ENCODE peak calls at places on chromosomes 12 and 14, in four cellular contexts. A is HCT116, P is mucosa of descending colon, Z is prostate gland. J is an unnamed sample.

GRCh38 chr12:124686001-124686884 is 118.8 kb upstream of the NCOR2 start:
- DNase-seq in P (no peak), A (no peak), Z (no peak), J (peak; percentile 64)

GRCh38 chr12:54052745-54053624 is 650 bp upstream of the HOXC4 start:
- DNase-seq in P (no peak), Z (no peak), A (no peak), J (no peak)

GRCh38 chr12:109840349-109841073 is 7.3 kb upstream of the TRPV4 start:
- DNase-seq in A (peak; percentile 60), Z (no peak), P (no peak), J (no peak)

GRCh38 chr14:64220466-64220865 is 73.7 kb downstream of the ESR2 start:
- DNase-seq in P (no peak), Z (no peak), A (no peak), J (no peak)

GRCh38 chr12:115354007-115354452 is 670.1 kb upstream of the TBX3 start:
- DNase-seq in Z (peak; percentile 69), A (peak; percentile 36), P (no peak), J (peak; percentile 98)

GRCh38 chr14:47917344-47917954 is 242.0 kb upstream of the MDGA2 start:
- DNase-seq in Z (no peak), P (no peak), A (peak; percentile 28), J (peak; percentile 2)

GRCh38 chr14:100263141-100263540 is 24.2 kb downstream of the YY1 start:
- DNase-seq in A (no peak), Z (no peak), P (no peak), J (no peak)

GRCh38 chr12:44015333-44015941 is 179.6 kb downstream of the TMEM117 start:
- DNase-seq in A (peak; percentile 34), P (no peak), Z (no peak), J (peak; percentile 81)

GRCh38 chr12:55724226-55724939 is 4.2 kb downstream of the RDH5 start:
- DNase-seq in Z (peak; percentile 51), A (no peak), P (peak; percentile 78), J (peak; percentile 76)

GRCh38 chr12:102548543-102548942 is 68.2 kb upstream of the IGF1 start:
- DNase-seq in Z (no peak), A (no peak), P (no peak), J (no peak)

GRCh38 chr12:78290606-78291345 is 460.1 kb downstream of the NAV3 start:
- DNase-seq in A (no peak), P (no peak), Z (no peak), J (peak; percentile 88)

GRCh38 chr12:70774055-70774454 is 136.8 kb upstream of the PTPRB start:
- DNase-seq in A (no peak), P (no peak), Z (no peak), J (peak; percentile 46)

GRCh38 chr14:28635387-28635786 is 131.2 kb upstream of the FOXG1 start:
- DNase-seq in Z (no peak), A (peak; percentile 3), P (no peak), J (peak; percentile 71)

GRCh38 chr12:68094195-68094594 is 65.3 kb downstream of the IFNG start:
- DNase-seq in A (no peak), P (no peak), Z (no peak), J (no peak)

GRCh38 chr12:125773033-125773432 is 707.8 kb downstream of the AACS start:
- DNase-seq in P (no peak), Z (no peak), A (peak; percentile 6), J (no peak)

DNA sequence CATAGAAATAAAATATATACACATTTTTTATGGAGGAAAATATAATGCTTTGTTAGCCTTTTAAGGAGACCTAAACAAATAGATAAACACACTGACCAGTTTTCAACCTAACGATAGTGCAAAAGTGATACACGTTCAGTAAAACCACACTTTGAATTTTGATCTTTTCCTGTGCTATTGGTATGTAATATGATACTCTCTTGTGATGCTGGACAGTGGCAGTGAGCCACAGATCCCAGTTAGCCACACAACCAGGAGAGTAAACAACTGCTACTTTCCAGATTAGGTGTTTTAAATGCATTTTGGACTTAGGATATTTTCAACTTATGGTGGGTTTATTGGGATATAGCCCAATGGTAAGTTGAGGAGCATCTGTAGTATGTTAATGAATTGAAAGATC is 243.1 kb downstream of the ERC1 start:
- DNase-seq in Z (no peak), P (no peak), A (no peak), J (peak; percentile 23)
- TF ChIP-seq CTCF in Z (no peak), P (no peak), A (no peak), J (no peak)

GRCh38 chr14:103125098-103126070 is 2.1 kb downstream of the TNFAIP2 start:
- DNase-seq in A (no peak), Z (no peak), P (no peak), J (no peak)
- H3K4me3 ChIP-seq in A (no peak overlapping the region), Z (no peak overlapping the region), P (no peak overlapping the region), J (peak overlapping the region; percentile 68)

DNA sequence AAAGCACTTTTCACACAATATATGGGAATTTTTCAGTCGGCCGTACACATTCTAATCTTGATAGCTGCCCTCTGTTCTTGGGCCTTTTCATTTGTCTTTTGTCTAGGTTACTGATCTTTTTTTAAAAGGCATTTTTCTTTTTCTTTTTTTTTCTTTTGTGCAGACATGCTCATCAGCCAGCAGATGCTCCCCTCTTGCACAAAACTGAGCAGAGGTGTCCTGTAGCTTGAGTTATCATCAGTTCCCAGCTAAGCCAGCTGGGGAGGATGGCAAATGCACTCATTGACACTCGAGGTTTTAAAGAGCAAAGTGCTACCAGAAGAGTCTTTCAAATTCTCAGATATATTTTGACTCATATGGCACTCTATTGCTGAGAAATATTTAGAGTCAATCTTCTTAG is 913.9 kb upstream of the SEL1L start:
- DNase-seq in Z (no peak), P (no peak), A (no peak), J (no peak)
- TF ChIP-seq CTCF in Z (no peak), P (no peak), A (no peak), J (no peak)

GRCh38 chr14:22479132-22479531 is 109.9 kb downstream of the DAD1 start:
- DNase-seq in P (no peak), Z (no peak), A (no peak), J (no peak)

GRCh38 chr14:22481546-22481945 is 107.5 kb downstream of the DAD1 start:
- DNase-seq in Z (no peak), P (no peak), A (no peak), J (no peak)

GRCh38 chr14:22478247-22478646 is 110.8 kb downstream of the DAD1 start:
- DNase-seq in Z (no peak), A (no peak), P (no peak), J (no peak)

GRCh38 chr14:22478670-22479069 is 110.4 kb downstream of the DAD1 start:
- DNase-seq in P (no peak), Z (no peak), A (no peak), J (peak; percentile 46)

GRCh38 chr14:22479781-22480464 is 109.1 kb downstream of the DAD1 start:
- DNase-seq in A (no peak), Z (no peak), P (no peak), J (peak; percentile 14)
- H3K4me3 ChIP-seq in A (no peak overlapping the region), Z (no peak overlapping the region), P (no peak overlapping the region), J (no peak overlapping the region)

DNA sequence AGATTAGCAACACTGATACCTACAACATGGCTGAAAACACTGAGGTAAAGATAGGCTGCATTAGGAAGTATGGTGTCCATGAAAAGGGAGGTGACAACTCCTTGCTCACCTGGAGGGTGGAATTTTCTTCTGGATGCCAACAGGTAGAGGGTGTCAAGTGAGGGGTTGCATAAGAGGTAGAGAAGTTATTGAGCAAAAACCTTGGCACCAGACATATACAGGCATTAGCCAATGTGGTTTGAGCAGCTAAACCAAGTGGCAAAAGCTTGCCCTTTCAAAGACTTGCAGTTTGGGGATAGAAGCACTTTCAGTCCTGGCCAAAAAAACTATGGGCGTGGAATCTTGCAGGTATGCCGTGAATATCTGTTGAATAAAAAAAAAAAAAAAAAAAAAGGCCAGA is 3.8 kb downstream of the RITA1 start:
- DNase-seq in Z (no peak), P (no peak), A (no peak), J (no peak)
- TF ChIP-seq CTCF in Z (no peak), P (no peak), A (no peak), J (no peak)

GRCh38 chr14:95231966-95232365 is 74.6 kb upstream of the DICER1 start:
- DNase-seq in Z (no peak), A (no peak), P (peak; percentile 69), J (no peak)

GRCh38 chr14:95233702-95234241 is 76.4 kb upstream of the DICER1 start:
- DNase-seq in P (no peak), Z (no peak), A (no peak), J (no peak)

GRCh38 chr14:95234426-95234825 is 77.1 kb upstream of the DICER1 start:
- DNase-seq in P (peak; percentile 79), Z (no peak), A (no peak), J (no peak)

GRCh38 chr14:95235351-95235750 is 78.0 kb upstream of the DICER1 start:
- DNase-seq in A (no peak), P (no peak), Z (no peak), J (no peak)

DNA sequence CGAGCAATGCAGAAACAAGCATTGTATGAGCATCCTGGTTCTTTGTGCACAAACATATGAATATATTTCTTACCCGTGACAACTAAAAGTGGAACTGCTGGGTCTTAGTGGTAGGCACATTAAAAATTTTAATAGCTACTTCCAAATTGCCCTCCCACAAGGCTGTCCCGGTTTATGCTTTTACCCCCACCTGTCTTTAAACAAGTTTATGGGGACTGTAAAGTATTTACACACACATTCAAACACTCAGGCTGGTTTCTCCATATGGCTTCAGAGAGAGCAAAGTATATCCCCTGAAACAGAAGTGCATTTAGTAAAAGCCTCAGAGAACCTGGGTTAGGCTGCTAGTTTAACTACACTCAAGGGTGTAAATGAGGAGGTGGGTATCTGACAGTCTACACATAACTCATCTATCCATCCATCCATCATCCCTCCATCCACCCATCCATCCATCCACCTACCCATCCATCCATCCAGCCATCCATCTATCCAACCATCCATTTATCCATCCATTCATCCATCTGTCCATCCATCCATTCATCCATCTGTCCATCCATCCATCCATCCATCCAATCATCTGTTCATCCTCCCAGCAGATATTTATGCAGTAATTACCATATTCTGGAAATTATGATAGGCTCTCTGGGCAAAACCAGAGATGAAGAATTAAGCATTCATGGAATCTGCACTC is 75.7 kb upstream of the DICER1 start:
- DNase-seq in A (no peak), P (no peak), Z (no peak), J (no peak)
- H3K4me3 ChIP-seq in A (no peak overlapping the region), P (no peak overlapping the region), Z (no peak overlapping the region), J (no peak overlapping the region)

GRCh38 chr14:77376771-77377501 is at the start of the genes SAMD15 and TMED8:
- DNase-seq in P (peak; percentile 90), A (peak; percentile 61), Z (peak; percentile 74), J (peak; percentile 85)
- TF ChIP-seq CTCF in P (no peak), A (no peak), Z (no peak), J (peak; percentile 35)

DNA sequence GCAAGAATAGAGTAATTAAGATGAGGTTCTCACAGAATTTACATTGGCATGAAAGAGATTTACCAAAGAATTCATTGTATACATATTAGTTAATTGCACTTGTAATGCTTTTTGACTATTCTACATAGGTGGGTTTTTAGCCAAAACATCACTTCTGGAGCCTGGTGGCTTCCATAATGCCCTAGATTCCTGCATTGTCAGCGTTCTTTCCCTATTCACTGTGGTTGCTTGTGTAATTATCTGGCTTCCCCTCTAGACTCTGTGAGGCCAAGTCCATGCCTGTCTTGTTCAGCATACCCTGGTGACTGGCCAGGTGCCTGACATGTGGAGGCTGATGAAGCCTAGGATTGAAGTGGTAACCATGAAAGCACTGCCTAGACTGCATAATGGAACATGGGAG is 41.2 kb downstream of the TDP1 start:
- DNase-seq in Z (no peak), A (no peak), P (no peak), J (no peak)
- H3K4me3 ChIP-seq in Z (no peak overlapping the region), A (no peak overlapping the region), P (no peak overlapping the region), J (no peak overlapping the region)